ENCODE peak calls at places on chromosomes 3 and 15, in six cellular contexts. One of them, this sample, is unnamed.

GRCh38 chr3:63763156-63763555 is 55.9 kb upstream of the C3orf49 start:
- DNase-seq in esophagus muscularis mucosa: no peak
- DNase-seq in adrenal gland: no peak
- DNase-seq in A549: no peak
- DNase-seq in ovary: no peak
- DNase-seq in sigmoid colon: no peak
- DNase-seq in this sample: no peak

GRCh38 chr3:172034786-172035685 is 4.3 kb upstream of the FNDC3B start:
- DNase-seq in A549: no peak
- DNase-seq in adrenal gland: no peak
- DNase-seq in ovary: no peak
- DNase-seq in esophagus muscularis mucosa: no peak
- DNase-seq in sigmoid colon: no peak
- DNase-seq in this sample: peak

GRCh38 chr15:51861557-51862350 is 32.3 kb downstream of the TMOD3 start:
- DNase-seq in A549: no peak
- DNase-seq in esophagus muscularis mucosa: no peak
- DNase-seq in adrenal gland: no peak
- DNase-seq in sigmoid colon: no peak
- DNase-seq in ovary: no peak
- DNase-seq in this sample: no peak

GRCh38 chr15:61327019-61327631 is 98.0 kb upstream of the RORA start:
- DNase-seq in A549: no peak
- DNase-seq in esophagus muscularis mucosa: no peak
- DNase-seq in adrenal gland: no peak
- DNase-seq in sigmoid colon: no peak
- DNase-seq in ovary: no peak
- DNase-seq in this sample: no peak

GRCh38 chr15:47750030-47750739 is 32.9 kb downstream of the SEMA6D start:
- DNase-seq in A549: no peak
- DNase-seq in sigmoid colon: no peak
- DNase-seq in ovary: no peak
- DNase-seq in esophagus muscularis mucosa: no peak
- DNase-seq in adrenal gland: no peak
- DNase-seq in this sample: peak

GRCh38 chr3:98906230-98906629 is 4.7 kb upstream of the DCBLD2 start:
- DNase-seq in adrenal gland: no peak
- DNase-seq in esophagus muscularis mucosa: no peak
- DNase-seq in sigmoid colon: no peak
- DNase-seq in A549: no peak
- DNase-seq in ovary: no peak
- DNase-seq in this sample: peak

GRCh38 chr3:119380697-119381096 is 82.7 kb downstream of the TMEM39A start:
- DNase-seq in sigmoid colon: no peak
- DNase-seq in ovary: no peak
- DNase-seq in esophagus muscularis mucosa: no peak
- DNase-seq in adrenal gland: no peak
- DNase-seq in A549: no peak
- DNase-seq in this sample: no peak

GRCh38 chr15:74167891-74168331 is 5.6 kb upstream of the ISLR start:
- DNase-seq in ovary: no peak
- DNase-seq in sigmoid colon: peak
- DNase-seq in esophagus muscularis mucosa: no peak
- DNase-seq in adrenal gland: no peak
- DNase-seq in A549: no peak
- DNase-seq in this sample: no peak

GRCh38 chr3:65006300-65006739 is 318.5 kb upstream of the ADAMTS9 start:
- DNase-seq in esophagus muscularis mucosa: no peak
- DNase-seq in sigmoid colon: no peak
- DNase-seq in A549: no peak
- DNase-seq in ovary: no peak
- DNase-seq in adrenal gland: no peak
- DNase-seq in this sample: no peak

GRCh38 chr3:89565098-89565497 is 457.7 kb downstream of the EPHA3 start:
- DNase-seq in ovary: no peak
- DNase-seq in A549: no peak
- DNase-seq in esophagus muscularis mucosa: no peak
- DNase-seq in sigmoid colon: no peak
- DNase-seq in adrenal gland: no peak
- DNase-seq in this sample: no peak

GRCh38 chr15:66931768-66932633 is 133.4 kb upstream of the SMAD3 start:
- DNase-seq in esophagus muscularis mucosa: no peak
- DNase-seq in A549: peak
- DNase-seq in adrenal gland: peak
- DNase-seq in sigmoid colon: peak
- DNase-seq in ovary: no peak
- DNase-seq in this sample: peak

GRCh38 chr15:38299216-38299615 is 46.6 kb downstream of the SPRED1 start:
- DNase-seq in A549: no peak
- DNase-seq in adrenal gland: no peak
- DNase-seq in esophagus muscularis mucosa: no peak
- DNase-seq in ovary: no peak
- DNase-seq in sigmoid colon: no peak
- DNase-seq in this sample: no peak

GRCh38 chr3:65597952-65598413 is 440.7 kb downstream of the MAGI1 start:
- DNase-seq in esophagus muscularis mucosa: no peak
- DNase-seq in sigmoid colon: no peak
- DNase-seq in ovary: no peak
- DNase-seq in adrenal gland: no peak
- DNase-seq in A549: no peak
- DNase-seq in this sample: no peak

GRCh38 chr3:177013681-177014280 is 183.5 kb downstream of the TBL1XR1 start:
- DNase-seq in ovary: no peak
- DNase-seq in sigmoid colon: no peak
- DNase-seq in A549: no peak
- DNase-seq in adrenal gland: no peak
- DNase-seq in esophagus muscularis mucosa: no peak
- DNase-seq in this sample: no peak

GRCh38 chr15:65361708-65362459 is 15.9 kb downstream of the IGDCC3 start:
- DNase-seq in esophagus muscularis mucosa: no peak
- DNase-seq in ovary: no peak
- DNase-seq in adrenal gland: no peak
- DNase-seq in A549: no peak
- DNase-seq in sigmoid colon: peak
- DNase-seq in this sample: no peak

GRCh38 chr15:64774556-64775523 is 549 bp downstream of the RBPMS2 start:
- DNase-seq in adrenal gland: no peak
- DNase-seq in A549: no peak
- DNase-seq in sigmoid colon: peak
- DNase-seq in ovary: peak
- DNase-seq in esophagus muscularis mucosa: no peak
- DNase-seq in this sample: peak

GRCh38 chr3:72270730-72271129 is 485.8 kb upstream of the PROK2 start:
- DNase-seq in esophagus muscularis mucosa: no peak
- DNase-seq in A549: no peak
- DNase-seq in adrenal gland: no peak
- DNase-seq in sigmoid colon: no peak
- DNase-seq in ovary: no peak
- DNase-seq in this sample: no peak

GRCh38 chr3:73999501-73999900 is 374.8 kb upstream of the PDZRN3 start:
- DNase-seq in ovary: no peak
- DNase-seq in adrenal gland: no peak
- DNase-seq in esophagus muscularis mucosa: no peak
- DNase-seq in A549: no peak
- DNase-seq in sigmoid colon: no peak
- DNase-seq in this sample: no peak

GRCh38 chr3:13379191-13379830 is 40.8 kb downstream of the NUP210 start:
- DNase-seq in esophagus muscularis mucosa: no peak
- DNase-seq in ovary: no peak
- DNase-seq in sigmoid colon: no peak
- DNase-seq in A549: no peak
- DNase-seq in adrenal gland: peak
- DNase-seq in this sample: peak

GRCh38 chr15:24971772-24972171 is 17.0 kb downstream of the SNRPN start:
- DNase-seq in A549: no peak
- DNase-seq in esophagus muscularis mucosa: no peak
- DNase-seq in sigmoid colon: no peak
- DNase-seq in ovary: no peak
- DNase-seq in adrenal gland: no peak
- DNase-seq in this sample: no peak

DNA sequence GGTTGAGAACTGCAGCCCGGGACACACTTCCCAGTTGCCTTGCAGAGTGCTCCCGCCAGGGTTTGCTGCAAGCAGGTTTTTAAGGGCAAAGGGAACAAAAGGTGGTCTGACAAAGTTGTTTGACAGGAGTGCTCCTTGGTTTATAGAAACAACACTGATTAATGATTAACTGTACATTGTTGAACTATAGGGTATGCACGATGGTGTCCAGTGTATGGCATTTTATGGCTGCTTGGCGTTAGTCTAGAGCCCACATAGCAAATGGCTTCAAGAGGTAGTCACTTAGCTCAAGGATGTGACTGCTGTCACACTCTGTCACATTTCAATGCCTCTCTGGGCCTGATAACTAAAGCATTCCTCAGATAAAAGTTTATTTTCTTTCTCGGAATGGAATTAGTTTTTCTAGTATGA is 61.2 kb upstream of the GATM start:
- DNase-seq in A549: no peak
- DNase-seq in sigmoid colon: no peak
- DNase-seq in adrenal gland: no peak
- DNase-seq in ovary: no peak
- DNase-seq in esophagus muscularis mucosa: no peak
- DNase-seq in this sample: no peak
- TF ChIP-seq POLR2A in A549: no peak
- TF ChIP-seq POLR2A in sigmoid colon: no peak
- TF ChIP-seq POLR2A in adrenal gland: no peak
- TF ChIP-seq POLR2A in ovary: no peak
- TF ChIP-seq POLR2A in esophagus muscularis mucosa: no peak
- TF ChIP-seq POLR2A in this sample: no peak

GRCh38 chr3:49724586-49724985 is 835 bp upstream of the GMPPB start:
- DNase-seq in sigmoid colon: peak
- DNase-seq in esophagus muscularis mucosa: no peak
- DNase-seq in A549: no peak
- DNase-seq in adrenal gland: peak
- DNase-seq in ovary: no peak
- DNase-seq in this sample: no peak

GRCh38 chr3:49723301-49723630 is 485 bp downstream of the GMPPB start:
- DNase-seq in adrenal gland: peak
- DNase-seq in sigmoid colon: peak
- DNase-seq in ovary: peak
- DNase-seq in esophagus muscularis mucosa: no peak
- DNase-seq in A549: no peak
- DNase-seq in this sample: no peak

GRCh38 chr3:49722896-49723295 is 855 bp downstream of the GMPPB start:
- DNase-seq in ovary: no peak
- DNase-seq in esophagus muscularis mucosa: no peak
- DNase-seq in sigmoid colon: no peak
- DNase-seq in A549: no peak
- DNase-seq in adrenal gland: peak
- DNase-seq in this sample: no peak

GRCh38 chr3:49721861-49722781 is 1.6 kb downstream of the GMPPB start:
- DNase-seq in esophagus muscularis mucosa: no peak
- DNase-seq in ovary: no peak
- DNase-seq in A549: no peak
- DNase-seq in adrenal gland: no peak
- DNase-seq in sigmoid colon: peak
- DNase-seq in this sample: no peak

DNA sequence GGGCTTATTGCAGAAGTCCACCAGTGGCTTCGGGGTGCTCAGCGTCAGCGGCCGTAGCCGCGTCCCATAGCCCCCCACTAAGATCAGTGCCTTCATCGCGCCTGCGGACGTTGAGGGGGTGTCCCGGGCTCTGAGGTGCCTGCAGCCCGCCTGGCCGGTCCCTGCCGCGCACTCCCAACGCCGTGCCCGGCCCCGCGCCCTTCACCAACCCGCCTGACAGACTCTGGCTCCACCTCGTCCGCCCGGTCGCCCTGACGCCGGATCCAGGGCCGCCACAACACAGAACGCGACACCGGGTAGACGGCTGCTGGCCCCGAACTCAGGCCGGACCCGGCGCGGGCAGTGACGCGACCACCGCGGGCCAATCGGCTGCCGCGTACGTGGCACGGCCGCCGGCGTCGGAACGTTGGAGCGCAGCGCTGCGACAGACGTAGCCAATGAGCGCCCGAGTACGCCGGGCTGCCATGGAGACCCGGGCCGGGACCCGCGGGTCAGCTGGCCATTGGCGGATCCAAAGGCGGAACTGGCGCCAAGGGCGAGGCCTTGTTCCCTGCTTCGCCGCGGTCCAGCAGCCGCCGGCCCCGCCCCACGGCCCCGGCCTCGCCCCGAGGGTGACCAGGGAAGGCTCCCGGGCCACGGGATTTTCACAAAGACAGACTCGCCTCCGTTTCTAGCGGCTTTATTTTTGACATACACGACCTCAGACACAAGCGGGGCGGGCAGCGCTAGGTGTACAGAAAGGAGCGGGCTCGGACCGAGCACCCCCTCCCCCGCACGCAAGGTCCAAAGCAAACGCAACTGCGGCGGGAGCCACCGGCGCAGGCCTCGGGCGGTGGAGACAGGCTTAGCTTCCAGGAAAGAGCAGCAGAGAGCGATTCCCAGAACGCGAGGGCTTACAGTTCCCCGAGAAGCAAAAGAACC is at the start of gene GMPPB:
- DNase-seq in adrenal gland: peak
- DNase-seq in esophagus muscularis mucosa: peak
- DNase-seq in sigmoid colon: peak
- DNase-seq in A549: peak
- DNase-seq in ovary: peak
- DNase-seq in this sample: peak
- TF ChIP-seq POLR2A in adrenal gland: peak
- TF ChIP-seq POLR2A in esophagus muscularis mucosa: peak
- TF ChIP-seq POLR2A in sigmoid colon: peak
- TF ChIP-seq POLR2A in A549: peak
- TF ChIP-seq POLR2A in ovary: peak
- TF ChIP-seq POLR2A in this sample: peak

GRCh38 chr3:32238027-32238815 is at the start of gene CMTM8:
- DNase-seq in adrenal gland: peak
- DNase-seq in ovary: no peak
- DNase-seq in sigmoid colon: no peak
- DNase-seq in esophagus muscularis mucosa: peak
- DNase-seq in A549: peak
- DNase-seq in this sample: no peak
- TF ChIP-seq POLR2A in adrenal gland: no peak
- TF ChIP-seq POLR2A in ovary: no peak
- TF ChIP-seq POLR2A in sigmoid colon: peak
- TF ChIP-seq POLR2A in esophagus muscularis mucosa: no peak
- TF ChIP-seq POLR2A in A549: peak
- TF ChIP-seq POLR2A in this sample: no peak

GRCh38 chr15:43434436-43434835 is 58.5 kb downstream of the TP53BP1 start:
- DNase-seq in A549: no peak
- DNase-seq in ovary: no peak
- DNase-seq in adrenal gland: no peak
- DNase-seq in esophagus muscularis mucosa: no peak
- DNase-seq in sigmoid colon: no peak
- DNase-seq in this sample: no peak

GRCh38 chr15:43440721-43441281 is 52.2 kb downstream of the TP53BP1 start:
- DNase-seq in sigmoid colon: peak
- DNase-seq in ovary: peak
- DNase-seq in A549: peak
- DNase-seq in esophagus muscularis mucosa: no peak
- DNase-seq in adrenal gland: peak
- DNase-seq in this sample: peak

GRCh38 chr15:43441316-43441715 is 51.6 kb downstream of the TP53BP1 start:
- DNase-seq in sigmoid colon: no peak
- DNase-seq in esophagus muscularis mucosa: no peak
- DNase-seq in adrenal gland: no peak
- DNase-seq in A549: peak
- DNase-seq in ovary: no peak
- DNase-seq in this sample: peak

GRCh38 chr15:43436395-43436794 is 56.6 kb downstream of the TP53BP1 start:
- DNase-seq in adrenal gland: no peak
- DNase-seq in ovary: no peak
- DNase-seq in esophagus muscularis mucosa: no peak
- DNase-seq in sigmoid colon: no peak
- DNase-seq in A549: no peak
- DNase-seq in this sample: no peak

GRCh38 chr15:43439268-43439667 is 53.7 kb downstream of the TP53BP1 start:
- DNase-seq in adrenal gland: no peak
- DNase-seq in esophagus muscularis mucosa: no peak
- DNase-seq in ovary: no peak
- DNase-seq in sigmoid colon: no peak
- DNase-seq in A549: no peak
- DNase-seq in this sample: no peak
- TF ChIP-seq POLR2A in adrenal gland: no peak
- TF ChIP-seq POLR2A in esophagus muscularis mucosa: no peak
- TF ChIP-seq POLR2A in ovary: no peak
- TF ChIP-seq POLR2A in sigmoid colon: no peak
- TF ChIP-seq POLR2A in A549: no peak
- TF ChIP-seq POLR2A in this sample: no peak